ENCODE peak calls at places on chromosomes 6 and 20, in five cellular contexts. V is iPS-NIHi11, T is prostate gland, D is A549, W is pancreas. P is an unnamed sample.

GRCh38 chr6:125224236-125224861 is 70.8 kb downstream of the TPD52L1 start:
- DNase-seq in V (no peak), T (no peak), D (no peak), W (no peak), P (no peak)

GRCh38 chr6:165663736-165664552 is 903 bp upstream of the PDE10A start:
- DNase-seq in V (peak; percentile 37), T (no peak), D (peak; percentile 28), W (no peak), P (peak; percentile 42)

GRCh38 chr6:142886431-142887170 is 58.4 kb downstream of the HIVEP2 start:
- DNase-seq in V (no peak), T (no peak), D (peak; percentile 49), W (no peak), P (no peak)

GRCh38 chr6:167420858-167421766 is 96.2 kb downstream of the TTLL2 start:
- DNase-seq in V (no peak), T (no peak), D (peak; percentile 22), W (peak; percentile 50), P (no peak)

GRCh38 chr6:138814179-138814834 is 18.4 kb downstream of the ECT2L start:
- DNase-seq in V (no peak), T (no peak), D (no peak), W (no peak), P (no peak)

GRCh38 chr6:161748535-161749386 is 474.9 kb upstream of the AGPAT4 start:
- DNase-seq in V (peak; percentile 79), T (no peak), D (peak; percentile 20), W (peak; percentile 24), P (peak; percentile 66)

GRCh38 chr6:156348376-156348775 is 428.8 kb upstream of the ARID1B start:
- DNase-seq in V (no peak), T (no peak), D (no peak), W (no peak), P (peak; percentile 23)

GRCh38 chr6:150026976-150027805 is 1.9 kb upstream of the RAET1L start:
- DNase-seq in V (no peak), T (no peak), D (no peak), W (no peak), P (no peak)

GRCh38 chr6:5663256-5663655 is 343.5 kb downstream of the NRN1 start:
- DNase-seq in V (no peak), T (no peak), D (no peak), W (no peak), P (no peak)

GRCh38 chr6:163588211-163588919 is 173.8 kb downstream of the QKI start:
- DNase-seq in V (no peak), T (no peak), D (no peak), W (no peak), P (no peak)

GRCh38 chr20:43934833-43935232 is 20.2 kb downstream of the TOX2 start:
- DNase-seq in V (no peak), T (no peak), D (no peak), W (no peak), P (no peak)

GRCh38 chr6:44478158-44478557 is 90.7 kb downstream of the CDC5L start:
- DNase-seq in V (no peak), T (no peak), D (no peak), W (no peak), P (no peak)

GRCh38 chr6:30483677-30484279 is 5.5 kb upstream of the HLA-E start:
- DNase-seq in V (peak; percentile 17), T (peak; percentile 32), D (peak; percentile 61), W (no peak), P (peak; percentile 20)

GRCh38 chr6:156791261-156791850 is 14.2 kb downstream of the ARID1B start:
- DNase-seq in V (peak; percentile 30), T (no peak), D (no peak), W (peak; percentile 43), P (no peak)